ENCODE peak calls at places on chromosomes 1 and 21, in four cellular contexts. W, A, O and Y are unnamed samples.

GRCh38 chr21:42350271-42350885 is 416 bp downstream of the TFF2 start:
- DNase-seq in W (no peak), A (no peak), O (peak; percentile 47), Y (no peak)

GRCh38 chr1:25666437-25666836 is 49.8 kb downstream of the MAN1C1 start:
- DNase-seq in W (no peak), A (no peak), O (no peak), Y (no peak)

GRCh38 chr1:44067258-44068250 is 36.3 kb upstream of the SLC6A9 start:
- DNase-seq in W (no peak), A (peak; percentile 17), O (no peak), Y (no peak)

GRCh38 chr1:161973924-161974845 is 49.5 kb downstream of the OLFML2B start:
- DNase-seq in W (peak; percentile 69), A (no peak), O (no peak), Y (no peak)

GRCh38 chr1:66557157-66557556 is 23.2 kb downstream of the SGIP1 start:
- DNase-seq in W (no peak), A (no peak), O (no peak), Y (no peak)

GRCh38 chr1:214318356-214318755 is 37.4 kb downstream of the SMYD2 start:
- DNase-seq in W (no peak), A (no peak), O (no peak), Y (no peak)

GRCh38 chr1:165629848-165630628 is 996 bp upstream of the MGST3 start:
- DNase-seq in W (no peak), A (no peak), O (no peak), Y (no peak)

GRCh38 chr1:184622136-184622823 is 132.4 kb downstream of the EDEM3 start:
- DNase-seq in W (peak; percentile 92), A (no peak), O (no peak), Y (no peak)

GRCh38 chr1:65247419-65248359 is 61.7 kb upstream of the DNAJC6 start:
- DNase-seq in W (no peak), A (no peak), O (no peak), Y (peak; percentile 80)

GRCh38 chr1:91166106-91166712 is 144.4 kb upstream of the ZNF644 start:
- DNase-seq in W (no peak), A (peak; percentile 46), O (peak; percentile 76), Y (no peak)

GRCh38 chr1:228825840-228826484 is 90.7 kb downstream of the RHOU start:
- DNase-seq in W (no peak), A (no peak), O (no peak), Y (no peak)

GRCh38 chr1:234409328-234409727 is 36.1 kb downstream of the COA6 start:
- DNase-seq in W (no peak), A (no peak), O (no peak), Y (no peak)

GRCh38 chr1:59678809-59679228 is 135.9 kb upstream of the HOOK1 start:
- DNase-seq in W (no peak), A (no peak), O (no peak), Y (no peak)

GRCh38 chr1:23597635-23598388 is 38.5 kb upstream of the ID3 start:
- DNase-seq in W (no peak), A (no peak), O (no peak), Y (no peak)

GRCh38 chr1:10415211-10415930 is 14.9 kb upstream of the CENPS start:
- DNase-seq in W (peak; percentile 33), A (no peak), O (no peak), Y (no peak)

GRCh38 chr1:243493156-243494129 is 237.6 kb downstream of the SDCCAG8 start:
- DNase-seq in W (no peak), A (no peak), O (no peak), Y (no peak)

GRCh38 chr21:42002421-42002958 is 7.7 kb downstream of the ZBTB21 start:
- DNase-seq in W (no peak), A (peak; percentile 67), O (no peak), Y (no peak)

GRCh38 chr1:22096463-22096862 is 44.0 kb downstream of the CDC42 start:
- DNase-seq in W (no peak), A (no peak), O (no peak), Y (no peak)

GRCh38 chr1:110243581-110243980 is 33.5 kb downstream of the KCNC4 start:
- DNase-seq in W (no peak), A (no peak), O (no peak), Y (no peak)

GRCh38 chr1:171901245-171901644 is 59.9 kb downstream of the DNM3 start:
- DNase-seq in W (no peak), A (no peak), O (no peak), Y (no peak)

GRCh38 chr1:203286161-203286984 is 18.9 kb upstream of the BTG2 start:
- DNase-seq in W (no peak), A (no peak), O (peak; percentile 51), Y (no peak)

GRCh38 chr1:206898089-206898908 is 1.1 kb downstream of the IL24 start:
- DNase-seq in W (no peak), A (no peak), O (no peak), Y (no peak)

GRCh38 chr1:225700164-225700740 is 47.3 kb upstream of the ENAH start:
- DNase-seq in W (peak; percentile 58), A (no peak), O (no peak), Y (peak; percentile 35)

GRCh38 chr1:48568501-48568900 is 96.5 kb upstream of the SPATA6 start:
- DNase-seq in W (no peak), A (no peak), O (no peak), Y (no peak)

GRCh38 chr1:151942882-151943281 is 33.6 kb upstream of the THEM4 start:
- DNase-seq in W (no peak), A (no peak), O (no peak), Y (no peak)

GRCh38 chr1:200905411-200906052 is 10.8 kb downstream of the INAVA start:
- DNase-seq in W (no peak), A (no peak), O (no peak), Y (no peak)

GRCh38 chr1:152878042-152878441 is at the start of gene SMCP:
- DNase-seq in W (no peak), A (no peak), O (no peak), Y (no peak)

GRCh38 chr1:67429011-67429527 is 1.1 kb downstream of the SERBP1 start:
- DNase-seq in W (no peak), A (peak; percentile 16), O (no peak), Y (no peak)

GRCh38 chr1:114359791-114360190 is 151.2 kb downstream of the TRIM33 start:
- DNase-seq in W (no peak), A (no peak), O (no peak), Y (no peak)

GRCh38 chr1:31725134-31725533 is 21.3 kb upstream of the COL16A1 start:
- DNase-seq in W (no peak), A (no peak), O (no peak), Y (no peak)

GRCh38 chr1:156682166-156682890 is 5.1 kb upstream of the NES start:
- DNase-seq in W (no peak), A (no peak), O (no peak), Y (no peak)
- TF ChIP-seq CTCF in W (no peak), A (no peak), O (no peak), Y (no peak)

DNA sequence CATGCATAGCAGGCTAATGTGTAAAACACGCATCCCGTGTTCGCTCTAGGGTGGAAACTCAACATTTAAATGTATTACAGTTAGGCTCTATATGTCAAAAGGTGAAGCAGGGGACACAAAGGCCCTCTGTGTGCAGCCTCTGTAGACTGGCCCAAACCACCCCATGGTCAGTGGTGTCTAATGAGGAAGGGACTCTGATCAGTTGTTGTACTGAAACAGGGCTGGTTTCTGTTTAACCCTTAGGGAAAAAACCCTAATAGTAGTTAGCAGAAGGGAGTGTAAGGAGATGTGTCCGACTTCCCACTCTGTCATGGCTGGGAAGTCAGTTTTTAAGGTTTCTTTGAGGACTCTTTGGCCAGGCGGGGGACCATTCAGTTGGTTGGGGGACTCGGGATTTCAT is 21.5 kb upstream of the CD2 start:
- DNase-seq in W (no peak), A (no peak), O (no peak), Y (no peak)
- TF ChIP-seq CTCF in W (no peak), A (no peak), O (no peak), Y (no peak)

GRCh38 chr1:26758358-26758757 is 29.4 kb upstream of the PIGV start:
- DNase-seq in W (no peak), A (no peak), O (no peak), Y (no peak)

GRCh38 chr1:26759531-26759930 is 28.2 kb upstream of the PIGV start:
- DNase-seq in W (no peak), A (no peak), O (no peak), Y (no peak)

GRCh38 chr1:26761217-26761616 is 26.5 kb upstream of the PIGV start:
- DNase-seq in W (no peak), A (no peak), O (no peak), Y (no peak)
- TF ChIP-seq CTCF in W (no peak), A (no peak), O (peak; percentile 12), Y (peak; percentile 23)

GRCh38 chr21:32412162-32412997 is at the start of gene EVA1C:
- DNase-seq in W (peak; percentile 39), A (no peak), O (peak; percentile 89), Y (no peak)
- TF ChIP-seq CTCF in W (no peak), A (no peak), O (peak; percentile 21), Y (peak; percentile 20)

DNA sequence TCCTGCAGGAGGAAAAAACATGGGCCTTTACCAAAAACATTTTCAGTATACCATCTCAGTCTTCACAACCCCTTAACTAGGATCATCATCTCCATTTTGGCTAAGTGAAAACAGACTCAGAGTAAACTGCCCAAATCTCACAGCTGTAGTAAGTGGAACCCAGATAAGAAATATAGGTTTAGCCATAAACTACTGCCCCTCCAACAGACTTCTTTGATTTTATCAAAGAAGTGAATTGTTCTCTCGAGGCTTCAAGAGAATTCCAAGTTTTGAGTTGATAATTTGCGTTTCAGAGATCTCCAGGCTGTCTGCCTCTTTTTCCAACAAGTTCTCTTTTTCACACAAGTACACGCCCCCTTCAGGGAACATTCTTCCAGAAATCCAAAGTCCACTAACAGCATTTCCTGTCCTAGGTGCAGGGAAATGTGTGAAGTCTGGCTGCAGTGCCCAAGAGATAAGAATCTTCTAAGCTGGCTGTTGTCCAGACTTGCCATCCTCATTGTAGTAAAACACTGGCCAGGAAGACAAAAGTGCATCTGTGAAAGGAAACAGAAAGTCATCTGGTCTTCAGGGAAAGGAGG is 30.8 kb downstream of the RNF19B start:
- DNase-seq in W (no peak), A (no peak), O (no peak), Y (no peak)
- TF ChIP-seq CTCF in W (no peak), A (no peak), O (no peak), Y (peak; percentile 68)

DNA sequence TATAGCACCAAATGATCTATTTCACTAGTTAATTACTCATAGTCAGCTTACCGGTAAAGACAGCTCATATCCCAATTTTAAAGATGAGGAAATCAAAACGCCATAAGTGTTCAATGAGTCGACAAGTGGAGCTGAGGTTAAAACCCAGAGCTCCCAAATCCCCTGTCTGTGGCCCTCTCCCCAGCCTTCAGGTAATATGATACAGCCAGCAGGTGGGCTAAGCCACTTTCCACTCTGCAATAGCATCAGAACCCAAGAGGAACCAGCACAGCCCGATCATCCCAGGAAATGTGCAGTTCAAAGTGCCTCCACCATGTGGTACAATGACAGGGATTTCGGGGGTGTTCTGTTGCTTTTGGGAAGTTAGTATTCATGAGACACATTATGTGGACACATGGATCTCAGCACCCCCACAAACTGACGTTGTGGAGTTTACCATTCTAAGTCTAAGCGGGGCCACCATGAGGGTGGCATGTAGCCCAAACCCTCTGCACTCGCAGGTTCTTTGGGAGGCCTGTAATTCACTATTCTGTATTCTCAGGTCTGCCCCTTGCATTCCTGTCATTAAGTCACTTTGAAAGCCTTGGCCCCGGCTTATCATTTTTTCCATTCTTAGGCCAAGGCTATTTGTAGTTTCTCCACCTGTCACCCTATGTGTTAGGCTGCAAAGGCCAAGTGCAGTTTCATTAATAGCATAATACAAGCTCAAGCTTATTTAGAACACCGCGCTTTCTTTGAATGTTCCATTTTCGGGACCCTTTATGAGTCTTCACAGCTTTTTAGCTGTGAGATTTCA is 26.3 kb upstream of the ACTN2 start:
- DNase-seq in W (no peak), A (no peak), O (no peak), Y (no peak)
- TF ChIP-seq CTCF in W (no peak), A (no peak), O (no peak), Y (no peak)

GRCh38 chr1:58409826-58410225 is 136.7 kb downstream of the OMA1 start:
- DNase-seq in W (no peak), A (no peak), O (no peak), Y (no peak)
- TF ChIP-seq CTCF in W (no peak), A (no peak), O (no peak), Y (no peak)